ENCODE peak calls at places on chromosomes 5 and 9, in five cellular contexts. One of them, this sample, is unnamed. For H3K4me1 and H3K36me3, the result is how much of the 10 kb centered on the place peaks cover.

GRCh38 chr5:80569961-80570786 is at the start of gene ANKRD34B:
- DNase-seq in GM23338: peak
- DNase-seq in GM12878: no peak
- DNase-seq in transverse colon: no peak
- DNase-seq in upper lobe of left lung: peak
- DNase-seq in this sample: no peak

GRCh38 chr5:657570-657969 is 35.6 kb downstream of the TPPP start:
- DNase-seq in transverse colon: no peak
- DNase-seq in upper lobe of left lung: peak
- DNase-seq in GM12878: no peak
- DNase-seq in GM23338: no peak
- DNase-seq in this sample: no peak

GRCh38 chr5:82295959-82296557 is 17.9 kb upstream of the RPS23 start:
- DNase-seq in transverse colon: no peak
- DNase-seq in upper lobe of left lung: no peak
- DNase-seq in GM12878: no peak
- DNase-seq in GM23338: no peak
- DNase-seq in this sample: no peak

GRCh38 chr5:154412925-154413324 is 32.9 kb upstream of the SAP30L start:
- DNase-seq in upper lobe of left lung: no peak
- DNase-seq in GM23338: no peak
- DNase-seq in transverse colon: no peak
- DNase-seq in GM12878: no peak
- DNase-seq in this sample: peak

GRCh38 chr5:116669261-116670049 is 94.8 kb upstream of the SEMA6A start:
- DNase-seq in GM23338: no peak
- DNase-seq in GM12878: no peak
- DNase-seq in upper lobe of left lung: no peak
- DNase-seq in transverse colon: no peak
- DNase-seq in this sample: no peak

GRCh38 chr5:82641362-82641988 is 363.3 kb upstream of the RPS23 start:
- DNase-seq in upper lobe of left lung: peak
- DNase-seq in transverse colon: peak
- DNase-seq in GM23338: peak
- DNase-seq in GM12878: peak
- DNase-seq in this sample: peak

GRCh38 chr5:75281716-75282465 is 45.2 kb upstream of the ANKRD31 start:
- DNase-seq in GM23338: no peak
- DNase-seq in GM12878: no peak
- DNase-seq in upper lobe of left lung: no peak
- DNase-seq in transverse colon: no peak
- DNase-seq in this sample: no peak

GRCh38 chr9:127351182-127352166 is 45.5 kb upstream of the SLC2A8 start:
- DNase-seq in GM23338: no peak
- DNase-seq in upper lobe of left lung: peak
- DNase-seq in GM12878: no peak
- DNase-seq in transverse colon: no peak
- DNase-seq in this sample: no peak

GRCh38 chr5:78182838-78183237 is 111.7 kb downstream of the AP3B1 start:
- DNase-seq in GM23338: no peak
- DNase-seq in upper lobe of left lung: no peak
- DNase-seq in transverse colon: peak
- DNase-seq in GM12878: no peak
- DNase-seq in this sample: no peak

GRCh38 chr5:169583424-169584215 is at the start of gene SPDL1:
- DNase-seq in GM23338: peak
- DNase-seq in transverse colon: peak
- DNase-seq in upper lobe of left lung: peak
- DNase-seq in GM12878: peak
- DNase-seq in this sample: peak

GRCh38 chr5:167945542-167946384 is 345.7 kb upstream of the WWC1 start:
- DNase-seq in upper lobe of left lung: no peak
- DNase-seq in transverse colon: no peak
- DNase-seq in GM12878: no peak
- DNase-seq in GM23338: no peak
- DNase-seq in this sample: no peak

GRCh38 chr9:482736-483135 is 268.1 kb downstream of the DOCK8 start:
- DNase-seq in transverse colon: no peak
- DNase-seq in upper lobe of left lung: no peak
- DNase-seq in GM12878: no peak
- DNase-seq in GM23338: no peak
- DNase-seq in this sample: no peak

GRCh38 chr5:180831139-180832080 is 28.8 kb upstream of the MGAT1 start:
- DNase-seq in transverse colon: peak
- DNase-seq in GM12878: no peak
- DNase-seq in GM23338: peak
- DNase-seq in upper lobe of left lung: peak
- DNase-seq in this sample: peak

GRCh38 chr5:78956901-78957300 is 28.2 kb downstream of the ARSB start:
- DNase-seq in transverse colon: no peak
- DNase-seq in GM12878: no peak
- DNase-seq in GM23338: no peak
- DNase-seq in upper lobe of left lung: no peak
- DNase-seq in this sample: no peak

GRCh38 chr5:174724484-174725260 is at the start of gene MSX2:
- DNase-seq in GM23338: peak
- DNase-seq in transverse colon: peak
- DNase-seq in upper lobe of left lung: peak
- DNase-seq in GM12878: no peak
- DNase-seq in this sample: peak

GRCh38 chr5:143717400-143717799 is 94.6 kb upstream of the HMHB1 start:
- DNase-seq in upper lobe of left lung: no peak
- DNase-seq in GM23338: no peak
- DNase-seq in transverse colon: no peak
- DNase-seq in GM12878: no peak
- DNase-seq in this sample: no peak

GRCh38 chr5:96687812-96688453 is 25.8 kb downstream of the CAST start:
- DNase-seq in transverse colon: no peak
- DNase-seq in GM12878: no peak
- DNase-seq in GM23338: peak
- DNase-seq in upper lobe of left lung: no peak
- DNase-seq in this sample: no peak

GRCh38 chr5:94308442-94308841 is 310.0 kb downstream of the KIAA0825 start:
- DNase-seq in GM12878: no peak
- DNase-seq in upper lobe of left lung: no peak
- DNase-seq in transverse colon: no peak
- DNase-seq in GM23338: no peak
- DNase-seq in this sample: no peak

GRCh38 chr9:77980622-77981021 is 51.0 kb downstream of the GNAQ start:
- DNase-seq in GM12878: no peak
- DNase-seq in GM23338: no peak
- DNase-seq in upper lobe of left lung: no peak
- DNase-seq in transverse colon: no peak
- DNase-seq in this sample: no peak
- H3K4me1 ChIP-seq in GM12878: under half
- H3K4me1 ChIP-seq in GM23338: under half
- H3K4me1 ChIP-seq in upper lobe of left lung: half or more
- H3K4me1 ChIP-seq in transverse colon: half or more
- H3K4me1 ChIP-seq in this sample: half or more

GRCh38 chr9:131181091-131181681 is 55.8 kb downstream of the NUP214 start:
- DNase-seq in transverse colon: no peak
- DNase-seq in GM23338: peak
- DNase-seq in upper lobe of left lung: no peak
- DNase-seq in GM12878: no peak
- DNase-seq in this sample: no peak

GRCh38 chr9:131180454-131180853 is 55.1 kb downstream of the NUP214 start:
- DNase-seq in GM12878: no peak
- DNase-seq in transverse colon: no peak
- DNase-seq in GM23338: no peak
- DNase-seq in upper lobe of left lung: no peak
- DNase-seq in this sample: no peak

GRCh38 chr9:131179561-131180219 is 54.3 kb downstream of the NUP214 start:
- DNase-seq in GM12878: peak
- DNase-seq in transverse colon: no peak
- DNase-seq in GM23338: no peak
- DNase-seq in upper lobe of left lung: no peak
- DNase-seq in this sample: no peak

GRCh38 chr9:131178382-131178781 is 53.0 kb downstream of the NUP214 start:
- DNase-seq in GM23338: peak
- DNase-seq in transverse colon: peak
- DNase-seq in GM12878: peak
- DNase-seq in upper lobe of left lung: peak
- DNase-seq in this sample: no peak

GRCh38 chr9:131178895-131179294 is 53.5 kb downstream of the NUP214 start:
- DNase-seq in transverse colon: no peak
- DNase-seq in upper lobe of left lung: no peak
- DNase-seq in GM23338: no peak
- DNase-seq in GM12878: no peak
- DNase-seq in this sample: no peak
- H3K36me3 ChIP-seq in transverse colon: under half
- H3K36me3 ChIP-seq in upper lobe of left lung: half or more
- H3K36me3 ChIP-seq in GM23338: under half
- H3K36me3 ChIP-seq in GM12878: under half
- H3K36me3 ChIP-seq in this sample: half or more

DNA sequence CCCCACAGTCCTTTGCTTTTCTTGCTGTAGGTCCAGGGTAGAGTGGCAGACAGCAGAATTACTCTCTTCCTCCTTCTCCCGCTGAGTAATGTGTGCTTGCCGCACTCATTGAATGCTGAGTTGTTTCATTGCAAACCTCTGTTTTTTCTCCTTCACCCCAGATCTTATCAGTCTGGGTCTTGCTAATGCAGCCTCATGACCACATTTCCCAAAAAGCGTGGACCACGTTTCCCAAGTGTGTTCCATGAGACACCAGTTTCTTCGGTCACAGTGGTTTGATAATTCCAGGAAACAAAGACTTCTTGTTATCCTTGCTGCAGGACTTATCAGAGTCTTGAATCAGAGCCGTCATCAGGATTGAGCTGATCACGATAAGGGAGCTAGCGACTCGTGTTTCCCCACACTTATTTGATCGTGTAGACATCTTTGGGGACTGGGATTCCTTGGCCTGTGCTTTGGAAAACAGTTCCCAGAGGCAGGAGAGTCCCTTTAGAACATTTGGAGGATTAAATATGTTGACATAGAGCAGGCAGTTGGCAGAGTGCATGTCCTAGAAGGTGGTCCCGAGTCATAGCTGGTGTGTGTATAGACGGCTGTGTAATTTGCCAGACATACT is 4.4 kb downstream of the LRRC8A start:
- DNase-seq in transverse colon: no peak
- DNase-seq in GM12878: no peak
- DNase-seq in upper lobe of left lung: no peak
- DNase-seq in GM23338: no peak
- DNase-seq in this sample: no peak
- TF ChIP-seq POLR2AphosphoS5 in transverse colon: no peak
- TF ChIP-seq POLR2AphosphoS5 in GM12878: no peak
- TF ChIP-seq POLR2AphosphoS5 in upper lobe of left lung: no peak
- TF ChIP-seq POLR2AphosphoS5 in GM23338: no peak
- TF ChIP-seq POLR2AphosphoS5 in this sample: no peak

GRCh38 chr9:93958121-93958874 is 3.1 kb upstream of the BARX1 start:
- DNase-seq in transverse colon: no peak
- DNase-seq in GM12878: no peak
- DNase-seq in GM23338: peak
- DNase-seq in upper lobe of left lung: no peak
- DNase-seq in this sample: no peak
- H3K4me1 ChIP-seq in transverse colon: under half
- H3K4me1 ChIP-seq in GM12878: under half
- H3K4me1 ChIP-seq in GM23338: half or more
- H3K4me1 ChIP-seq in upper lobe of left lung: under half
- H3K4me1 ChIP-seq in this sample: half or more

DNA sequence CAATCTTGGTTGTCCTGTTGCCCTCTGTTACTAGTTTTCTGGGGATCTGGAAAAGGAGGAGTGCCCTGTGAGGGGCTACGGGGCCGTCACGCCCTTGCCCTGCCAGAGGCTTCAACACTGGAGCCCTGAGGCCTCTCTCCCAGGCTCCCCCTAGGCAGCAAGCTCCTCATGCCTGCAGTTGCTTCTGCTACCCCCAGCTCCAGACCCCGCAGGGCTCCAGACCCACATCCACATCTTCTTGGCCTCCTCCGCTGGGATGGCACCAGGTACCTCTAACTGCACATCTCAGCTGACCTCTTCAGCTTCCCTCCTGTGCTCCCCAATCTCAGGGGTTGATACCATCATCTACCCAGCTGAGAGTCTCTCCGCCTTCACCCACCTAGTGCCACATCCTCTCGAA is 116.0 kb downstream of the ZNF354C start:
- DNase-seq in GM23338: no peak
- DNase-seq in GM12878: no peak
- DNase-seq in transverse colon: no peak
- DNase-seq in upper lobe of left lung: no peak
- DNase-seq in this sample: no peak
- H3K36me3 ChIP-seq in GM23338: under half
- H3K36me3 ChIP-seq in GM12878: under half
- H3K36me3 ChIP-seq in transverse colon: under half
- H3K36me3 ChIP-seq in upper lobe of left lung: under half
- H3K36me3 ChIP-seq in this sample: under half

DNA sequence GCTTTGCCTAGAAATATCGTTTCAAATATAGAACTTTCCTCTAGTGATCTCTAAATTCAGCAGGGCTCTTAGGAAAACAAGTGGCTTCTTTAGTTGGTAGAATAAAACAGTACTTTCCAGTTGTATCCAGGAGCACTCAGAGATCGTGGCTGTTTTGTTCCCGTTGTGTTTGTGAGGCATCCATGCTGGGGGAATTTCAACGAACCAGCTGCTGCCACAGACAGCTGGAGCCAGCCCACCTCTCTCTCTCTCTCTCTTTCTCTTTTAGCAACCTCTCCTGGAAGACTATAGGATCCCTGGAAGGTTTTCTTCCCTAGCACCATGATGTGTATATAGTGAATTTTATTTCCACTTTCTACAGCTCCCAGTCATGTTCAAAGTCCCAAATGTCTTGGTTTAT is 1116.0 kb upstream of the SEMA6A start:
- DNase-seq in transverse colon: no peak
- DNase-seq in upper lobe of left lung: no peak
- DNase-seq in GM23338: no peak
- DNase-seq in GM12878: no peak
- DNase-seq in this sample: no peak
- TF ChIP-seq POLR2AphosphoS5 in transverse colon: no peak
- TF ChIP-seq POLR2AphosphoS5 in upper lobe of left lung: peak
- TF ChIP-seq POLR2AphosphoS5 in GM23338: no peak
- TF ChIP-seq POLR2AphosphoS5 in GM12878: no peak
- TF ChIP-seq POLR2AphosphoS5 in this sample: no peak

GRCh38 chr9:3526903-3527652 is 1.3 kb upstream of the RFX3 start:
- DNase-seq in transverse colon: peak
- DNase-seq in GM12878: no peak
- DNase-seq in upper lobe of left lung: peak
- DNase-seq in GM23338: peak
- DNase-seq in this sample: peak

GRCh38 chr9:3525088-3525835 is 539 bp downstream of the RFX3 start:
- DNase-seq in GM23338: peak
- DNase-seq in transverse colon: no peak
- DNase-seq in upper lobe of left lung: no peak
- DNase-seq in GM12878: no peak
- DNase-seq in this sample: no peak

GRCh38 chr9:3526166-3526902 is 533 bp upstream of the RFX3 start:
- DNase-seq in GM12878: no peak
- DNase-seq in transverse colon: peak
- DNase-seq in upper lobe of left lung: peak
- DNase-seq in GM23338: peak
- DNase-seq in this sample: peak

GRCh38 chr9:3527653-3527960 is 1.8 kb upstream of the RFX3 start:
- DNase-seq in GM12878: no peak
- DNase-seq in upper lobe of left lung: no peak
- DNase-seq in GM23338: no peak
- DNase-seq in transverse colon: no peak
- DNase-seq in this sample: no peak

GRCh38 chr9:3525836-3526165 is at the start of gene RFX3:
- DNase-seq in upper lobe of left lung: peak
- DNase-seq in GM23338: peak
- DNase-seq in GM12878: peak
- DNase-seq in transverse colon: peak
- DNase-seq in this sample: peak
- H3K4me1 ChIP-seq in upper lobe of left lung: under half
- H3K4me1 ChIP-seq in GM23338: under half
- H3K4me1 ChIP-seq in GM12878: under half
- H3K4me1 ChIP-seq in transverse colon: under half
- H3K4me1 ChIP-seq in this sample: under half